ENCODE peak calls at places on chromosomes 1 and 21, in five cellular contexts. Q is cardiac muscle cell, V is body of pancreas, C is ovary, B is MG63. P is an unnamed sample.

GRCh38 chr1:19080715-19081114 is 124.2 kb upstream of the IFFO2 start:
- DNase-seq in Q (peak), V (no peak), C (no peak), B (no peak), P (no peak)

GRCh38 chr1:211641942-211642341 is 33.5 kb downstream of the NEK2 start:
- DNase-seq in Q (no peak), V (no peak), C (no peak), B (no peak), P (no peak)

GRCh38 chr1:85584923-85585322 is 4.4 kb downstream of the CCN1 start:
- DNase-seq in Q (peak), V (no peak), C (no peak), B (no peak), P (no peak)

GRCh38 chr21:40846566-40847411 is at the start of gene DSCAM:
- DNase-seq in Q (no peak), V (peak), C (no peak), B (peak), P (no peak)

GRCh38 chr1:204074274-204075115 is 1.6 kb downstream of the SOX13 start:
- DNase-seq in Q (peak), V (peak), C (peak), B (peak), P (no peak)

GRCh38 chr1:246139745-246140182 is 367.3 kb downstream of the SMYD3 start:
- DNase-seq in Q (peak), V (no peak), C (no peak), B (no peak), P (no peak)

GRCh38 chr1:222441006-222441620 is 106.8 kb downstream of the HHIPL2 start:
- DNase-seq in Q (no peak), V (no peak), C (peak), B (no peak), P (no peak)

GRCh38 chr1:50930965-50931737 is 28.9 kb downstream of the FAF1 start:
- DNase-seq in Q (no peak), V (no peak), C (no peak), B (no peak), P (no peak)

GRCh38 chr1:41361495-41362356 is 492 bp downstream of the FOXO6 start:
- DNase-seq in Q (no peak), V (peak), C (no peak), B (no peak), P (no peak)

GRCh38 chr21:43667191-43667904 is 8.0 kb downstream of the RRP1B start:
- DNase-seq in Q (peak), V (no peak), C (no peak), B (peak), P (no peak)

GRCh38 chr1:234961468-234962339 is 166.9 kb downstream of the TOMM20 start:
- DNase-seq in Q (peak), V (peak), C (no peak), B (peak), P (peak)

GRCh38 chr1:24427469-24427862 is 11.9 kb downstream of the NIPAL3 start:
- DNase-seq in Q (no peak), V (no peak), C (no peak), B (no peak), P (no peak)

GRCh38 chr1:94110021-94110761 is 10.8 kb downstream of the ABCA4 start:
- DNase-seq in Q (no peak), V (no peak), C (no peak), B (no peak), P (no peak)

GRCh38 chr1:154502742-154503111 is 515 bp upstream of the SHE start:
- DNase-seq in Q (no peak), V (no peak), C (peak), B (no peak), P (no peak)

GRCh38 chr1:24224086-24224485 is 37.0 kb upstream of the IFNLR1 start:
- DNase-seq in Q (no peak), V (no peak), C (no peak), B (no peak), P (no peak)

GRCh38 chr1:61337037-61337436 is 254.7 kb downstream of the NFIA start:
- DNase-seq in Q (peak), V (no peak), C (no peak), B (no peak), P (no peak)

GRCh38 chr1:44012941-44013609 is 18.2 kb downstream of the SLC6A9 start:
- DNase-seq in Q (no peak), V (peak), C (no peak), B (no peak), P (no peak)

GRCh38 chr1:111605553-111605952 is 14.0 kb upstream of the RAP1A start:
- DNase-seq in Q (peak), V (no peak), C (peak), B (peak), P (no peak)

GRCh38 chr21:41567901-41568510 is 60.0 kb upstream of the TMPRSS2 start:
- DNase-seq in Q (no peak), V (no peak), C (no peak), B (no peak), P (no peak)

GRCh38 chr21:42555756-42556438 is 42.2 kb downstream of the SLC37A1 start:
- DNase-seq in Q (no peak), V (no peak), C (no peak), B (no peak), P (no peak)

GRCh38 chr1:99756598-99756997 is 9.8 kb downstream of the FRRS1 start:
- DNase-seq in Q (peak), V (no peak), C (no peak), B (no peak), P (no peak)

GRCh38 chr1:53246261-53247134 is 8.2 kb upstream of the MAGOH start:
- DNase-seq in Q (no peak), V (no peak), C (no peak), B (no peak), P (no peak)

GRCh38 chr1:39672551-39672947 is 642 bp upstream of the NT5C1A start:
- DNase-seq in Q (peak), V (peak), C (no peak), B (no peak), P (no peak)

DNA sequence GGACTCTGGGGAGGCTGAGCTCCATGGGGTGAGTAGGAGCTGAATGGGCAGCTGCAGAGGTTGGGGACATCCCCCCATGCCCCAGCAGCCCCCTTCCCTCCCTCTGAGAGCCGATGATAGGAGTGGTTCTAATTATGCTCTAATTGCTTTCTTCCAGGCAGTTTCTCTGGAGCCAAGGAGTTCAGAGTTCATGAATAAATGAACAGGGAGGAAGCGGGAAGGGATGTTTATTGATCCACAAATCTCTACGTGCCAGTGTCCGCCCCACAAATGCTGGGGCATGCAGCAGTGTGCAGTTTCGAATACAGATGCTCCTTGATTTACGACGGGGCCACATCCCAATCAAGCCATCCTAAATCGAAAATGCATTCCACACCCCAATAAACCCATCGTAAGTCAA is 15.6 kb downstream of the NKAIN1 start:
- DNase-seq in Q (no peak), V (no peak), C (no peak), B (no peak), P (no peak)
- H3K4me3 ChIP-seq in Q (no peak), V (no peak), C (no peak), B (no peak), P (no peak)

DNA sequence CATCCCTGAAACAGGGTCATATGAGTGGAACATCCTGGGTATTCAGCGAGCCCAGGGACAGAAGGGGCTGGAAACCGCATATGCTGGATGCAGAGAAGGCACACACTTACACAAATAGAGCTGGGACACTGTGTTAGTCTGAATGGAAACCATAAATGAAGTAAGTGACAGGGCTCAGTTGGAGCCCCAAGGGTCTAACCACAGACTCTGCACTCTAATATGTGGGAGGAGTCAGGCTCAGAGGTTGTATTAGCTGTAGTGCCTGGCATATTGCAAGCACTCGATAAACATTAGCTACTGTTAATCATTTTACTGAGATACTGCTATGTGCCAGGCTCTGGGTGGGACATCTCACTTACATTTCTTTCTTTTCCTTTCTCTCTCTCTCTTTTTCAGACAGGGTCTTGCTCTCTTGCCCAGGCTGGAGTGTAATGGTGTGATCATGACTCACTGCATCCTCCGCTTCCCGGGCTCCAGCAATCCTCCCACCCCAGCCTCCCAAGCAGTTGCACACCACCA is 6.5 kb upstream of the OLIG1 start:
- DNase-seq in Q (no peak), V (no peak), C (no peak), B (no peak), P (no peak)
- H3K4me3 ChIP-seq in Q (no peak), V (no peak), C (no peak), B (no peak), P (no peak)

DNA sequence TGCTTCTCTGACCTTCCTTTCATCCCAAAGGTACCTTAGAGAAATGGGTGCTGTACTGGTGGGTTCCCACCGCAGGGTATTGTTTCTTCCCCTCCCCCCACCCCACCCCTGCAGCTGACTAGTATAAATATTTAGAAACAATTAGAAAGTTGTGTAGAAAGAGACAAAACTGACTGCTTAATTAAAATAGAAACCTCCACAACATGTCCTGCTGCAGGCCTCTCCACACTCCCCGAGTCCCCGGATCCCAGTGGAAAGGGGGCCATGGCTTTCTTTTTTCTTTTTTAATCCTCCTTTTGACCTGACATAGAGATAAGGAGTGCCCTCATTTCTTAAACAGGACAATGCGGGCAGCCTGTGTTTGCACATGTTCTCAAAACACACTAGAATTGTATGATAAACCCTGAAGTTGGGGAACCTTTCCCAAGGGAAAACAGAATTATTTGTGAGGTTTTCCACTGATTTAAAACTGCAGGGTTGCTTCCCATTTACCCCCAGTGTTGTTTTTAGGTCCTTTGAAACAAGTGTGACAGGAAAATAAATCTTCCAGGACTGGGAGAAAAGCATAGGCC is 1.7 kb downstream of the RHOU start:
- DNase-seq in Q (no peak), V (no peak), C (no peak), B (no peak), P (no peak)
- H3K4me3 ChIP-seq in Q (peak), V (peak), C (peak), B (no peak), P (peak)

GRCh38 chr1:15885269-15885668 is 37.8 kb downstream of the SPEN start:
- DNase-seq in Q (no peak), V (no peak), C (no peak), B (no peak), P (no peak)

GRCh38 chr1:15884477-15884876 is 37.0 kb downstream of the SPEN start:
- DNase-seq in Q (no peak), V (no peak), C (no peak), B (no peak), P (no peak)

GRCh38 chr1:15883326-15883725 is 35.8 kb downstream of the SPEN start:
- DNase-seq in Q (no peak), V (no peak), C (no peak), B (no peak), P (no peak)

GRCh38 chr1:15885701-15886612 is 38.5 kb downstream of the SPEN start:
- DNase-seq in Q (peak), V (peak), C (peak), B (peak), P (peak)

GRCh38 chr1:15886613-15887167 is 39.2 kb downstream of the SPEN start:
- DNase-seq in Q (no peak), V (peak), C (no peak), B (no peak), P (no peak)
- H3K4me3 ChIP-seq in Q (peak), V (no peak), C (peak), B (peak), P (peak)

GRCh38 chr1:150808851-150809250 is 791 bp upstream of the CTSK start:
- DNase-seq in Q (no peak), V (no peak), C (no peak), B (no peak), P (no peak)

GRCh38 chr1:150808134-150808533 is at the start of gene CTSK:
- DNase-seq in Q (peak), V (no peak), C (peak), B (no peak), P (no peak)

GRCh38 chr1:150805899-150806298 is 2.2 kb downstream of the CTSK start:
- DNase-seq in Q (no peak), V (no peak), C (no peak), B (no peak), P (no peak)

GRCh38 chr1:150807257-150807637 is 813 bp downstream of the CTSK start:
- DNase-seq in Q (peak), V (no peak), C (no peak), B (no peak), P (no peak)

GRCh38 chr1:150807674-150808073 is 386 bp downstream of the CTSK start:
- DNase-seq in Q (peak), V (no peak), C (no peak), B (no peak), P (no peak)
- H3K4me3 ChIP-seq in Q (no peak), V (no peak), C (peak), B (no peak), P (no peak)

DNA sequence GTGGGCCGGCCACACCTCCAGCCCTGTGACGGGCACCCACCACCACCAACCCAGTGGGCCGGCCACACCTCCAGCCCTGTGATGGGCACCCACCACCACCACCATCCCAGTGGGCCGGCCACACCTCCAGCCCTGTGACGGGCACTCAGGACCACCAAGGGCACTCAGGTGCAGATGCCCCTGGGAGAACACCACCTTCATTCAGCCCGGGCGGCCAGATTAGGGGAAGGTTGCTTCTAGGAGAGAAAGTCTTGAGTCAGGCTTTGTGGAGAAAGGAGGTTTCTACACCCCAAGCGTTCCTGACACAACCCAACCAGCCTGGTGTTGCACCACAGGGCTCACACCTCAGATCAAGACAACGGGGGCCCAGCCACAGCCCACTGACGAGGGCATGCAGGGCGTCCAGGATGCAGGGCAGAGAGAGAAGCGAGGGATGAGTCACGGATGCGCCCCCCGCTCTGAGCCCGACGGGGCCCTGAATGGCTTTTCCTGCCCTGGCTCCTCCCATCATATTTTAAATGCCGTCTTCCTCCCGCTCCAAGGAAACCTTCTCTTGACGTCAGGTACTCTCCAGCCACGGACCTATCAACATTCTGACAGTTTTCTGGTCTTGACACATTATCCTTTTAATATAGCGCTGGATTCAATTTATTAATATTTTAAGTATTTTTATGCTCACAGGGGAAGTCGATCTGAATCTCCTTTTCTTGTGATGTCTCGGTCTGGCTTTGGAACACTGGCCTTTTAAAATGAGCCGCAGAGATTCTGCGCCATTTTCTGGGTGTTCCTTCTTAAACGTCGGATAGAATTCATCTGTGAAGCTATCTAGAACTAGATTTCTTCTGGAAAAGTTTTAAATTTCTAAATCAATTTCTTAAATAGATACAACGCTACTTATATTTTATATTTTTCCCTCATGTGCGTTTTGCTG is 631 bp upstream of the SPATC1L start:
- DNase-seq in Q (peak), V (peak), C (peak), B (peak), P (peak)
- H3K4me3 ChIP-seq in Q (peak), V (peak), C (peak), B (peak), P (peak)

GRCh38 chr1:179586107-179586823 is 5.4 kb upstream of the TDRD5 start:
- DNase-seq in Q (peak), V (peak), C (peak), B (peak), P (peak)
- H3K4me3 ChIP-seq in Q (no peak), V (no peak), C (peak), B (peak), P (peak)

DNA sequence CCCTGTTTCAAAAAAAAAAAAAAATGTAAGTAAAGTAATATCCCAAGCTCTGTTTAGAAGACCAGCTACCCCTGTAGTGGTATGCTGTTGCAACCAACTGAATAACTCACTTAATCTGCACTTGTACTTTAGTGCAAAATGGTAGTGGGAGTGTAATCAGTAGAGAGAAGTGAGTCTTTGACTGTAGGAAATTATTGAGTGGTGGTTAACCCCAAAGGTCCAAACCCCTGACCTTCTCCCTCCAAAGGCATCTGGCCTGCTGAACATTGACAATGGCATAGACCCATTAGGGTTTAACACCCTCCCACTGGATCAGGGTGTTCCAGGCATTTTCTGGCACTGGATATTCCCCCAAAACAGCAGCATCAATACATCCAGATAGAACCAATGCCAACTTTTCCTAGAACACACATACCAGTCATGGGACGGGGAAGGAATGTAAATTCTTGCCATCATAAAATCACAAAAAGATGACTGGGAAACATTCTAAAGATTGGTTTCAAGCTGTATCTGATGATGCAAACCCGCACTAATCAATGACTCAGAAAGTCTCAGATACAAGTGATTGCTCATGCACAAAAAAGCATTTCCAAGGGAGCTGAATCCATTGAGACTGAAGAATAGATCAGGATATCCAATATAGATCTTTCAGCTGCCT is 110.3 kb downstream of the MRPL39 start:
- DNase-seq in Q (no peak), V (no peak), C (no peak), B (peak), P (no peak)
- H3K4me3 ChIP-seq in Q (no peak), V (no peak), C (no peak), B (no peak), P (no peak)